ENCODE peak calls at places on chromosomes 5 and 9, in six cellular contexts. C, X, W, Q, S and T are unnamed samples.

GRCh38 chr5:177367981-177368960 is 10.5 kb downstream of the RGS14 start:
- DNase-seq in C (no peak), X (no peak), W (peak), Q (no peak), S (no peak), T (no peak)

GRCh38 chr5:146091881-146092280 is 13.5 kb downstream of the PLAC8L1 start:
- DNase-seq in C (no peak), X (no peak), W (no peak), Q (no peak), S (no peak), T (no peak)

GRCh38 chr9:129287595-129288305 is 109.7 kb upstream of the IER5L start:
- DNase-seq in C (no peak), X (peak), W (peak), Q (no peak), S (peak), T (no peak)

GRCh38 chr9:113393281-113393680 is 7.8 kb downstream of the ALAD start:
- DNase-seq in C (no peak), X (no peak), W (no peak), Q (no peak), S (no peak), T (no peak)

GRCh38 chr5:172837640-172838039 is 3.6 kb downstream of the ERGIC1 start:
- DNase-seq in C (no peak), X (no peak), W (no peak), Q (peak), S (no peak), T (no peak)

GRCh38 chr5:132497488-132497997 is 7.0 kb upstream of the IRF1 start:
- DNase-seq in C (peak), X (peak), W (peak), Q (peak), S (peak), T (no peak)

GRCh38 chr9:133991964-133992779 is at the start of gene VAV2:
- DNase-seq in C (peak), X (no peak), W (peak), Q (peak), S (no peak), T (peak)

GRCh38 chr5:44199408-44199807 is 189.8 kb downstream of the FGF10 start:
- DNase-seq in C (no peak), X (no peak), W (no peak), Q (no peak), S (no peak), T (no peak)

GRCh38 chr5:89265511-89266169 is 382.7 kb upstream of the MEF2C start:
- DNase-seq in C (no peak), X (no peak), W (no peak), Q (no peak), S (no peak), T (no peak)

GRCh38 chr5:89270901-89271300 is 387.9 kb upstream of the MEF2C start:
- DNase-seq in C (no peak), X (no peak), W (no peak), Q (no peak), S (no peak), T (no peak)

GRCh38 chr5:89269721-89270120 is 386.7 kb upstream of the MEF2C start:
- DNase-seq in C (no peak), X (no peak), W (no peak), Q (no peak), S (no peak), T (no peak)

GRCh38 chr5:89268460-89268859 is 385.5 kb upstream of the MEF2C start:
- DNase-seq in C (no peak), X (no peak), W (no peak), Q (peak), S (no peak), T (no peak)

GRCh38 chr5:89267764-89268163 is 384.8 kb upstream of the MEF2C start:
- DNase-seq in C (no peak), X (no peak), W (no peak), Q (no peak), S (no peak), T (no peak)
- H3K4me3 ChIP-seq in C (no peak), X (no peak), W (no peak), Q (no peak), S (no peak), T (no peak)

DNA sequence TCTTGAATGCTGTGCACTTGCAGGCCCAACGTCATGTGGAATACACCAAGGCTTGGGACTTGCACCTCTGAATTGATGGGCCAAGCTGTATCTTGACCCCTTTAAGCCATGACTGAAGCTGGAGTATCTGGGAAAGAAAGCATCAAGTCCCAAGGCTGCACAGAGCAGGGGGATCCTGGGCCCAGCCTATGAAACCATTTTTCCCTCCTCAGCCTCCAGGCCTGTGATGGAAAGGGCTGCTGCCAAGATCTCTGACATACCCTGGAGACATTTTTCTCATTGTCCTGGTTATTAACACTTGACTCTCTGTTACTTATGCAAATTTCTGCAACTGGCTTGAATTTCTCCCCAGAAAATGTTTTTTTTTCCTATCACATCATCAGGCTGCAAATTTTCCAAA is 174.0 kb upstream of the SNX2 start:
- DNase-seq in C (no peak), X (no peak), W (no peak), Q (no peak), S (no peak), T (no peak)
- H3K4me3 ChIP-seq in C (no peak), X (no peak), W (no peak), Q (no peak), S (no peak), T (no peak)

GRCh38 chr9:135277219-135278201 is 190.0 kb downstream of the OLFM1 start:
- DNase-seq in C (no peak), X (no peak), W (no peak), Q (no peak), S (no peak), T (no peak)

GRCh38 chr9:135278586-135278985 is 191.1 kb downstream of the OLFM1 start:
- DNase-seq in C (no peak), X (no peak), W (no peak), Q (no peak), S (no peak), T (no peak)

GRCh38 chr9:135273077-135273476 is 185.6 kb downstream of the OLFM1 start:
- DNase-seq in C (no peak), X (no peak), W (no peak), Q (no peak), S (no peak), T (no peak)

GRCh38 chr9:135275163-135275925 is 187.9 kb downstream of the OLFM1 start:
- DNase-seq in C (no peak), X (no peak), W (no peak), Q (no peak), S (no peak), T (no peak)

GRCh38 chr9:135275926-135276289 is 188.4 kb downstream of the OLFM1 start:
- DNase-seq in C (no peak), X (no peak), W (no peak), Q (no peak), S (no peak), T (no peak)
- H3K4me3 ChIP-seq in C (no peak), X (no peak), W (no peak), Q (no peak), S (no peak), T (no peak)

GRCh38 chr5:138339464-138339863 is 1.4 kb downstream of the FAM53C start:
- DNase-seq in C (no peak), X (no peak), W (no peak), Q (no peak), S (no peak), T (no peak)

GRCh38 chr5:138338411-138339085 is 482 bp downstream of the FAM53C start:
- DNase-seq in C (no peak), X (no peak), W (peak), Q (no peak), S (no peak), T (no peak)

GRCh38 chr5:138339086-138339456 is 1.0 kb downstream of the FAM53C start:
- DNase-seq in C (no peak), X (no peak), W (peak), Q (no peak), S (no peak), T (no peak)

GRCh38 chr5:138337685-138338410 is at the start of gene FAM53C:
- DNase-seq in C (peak), X (peak), W (peak), Q (peak), S (peak), T (peak)

DNA sequence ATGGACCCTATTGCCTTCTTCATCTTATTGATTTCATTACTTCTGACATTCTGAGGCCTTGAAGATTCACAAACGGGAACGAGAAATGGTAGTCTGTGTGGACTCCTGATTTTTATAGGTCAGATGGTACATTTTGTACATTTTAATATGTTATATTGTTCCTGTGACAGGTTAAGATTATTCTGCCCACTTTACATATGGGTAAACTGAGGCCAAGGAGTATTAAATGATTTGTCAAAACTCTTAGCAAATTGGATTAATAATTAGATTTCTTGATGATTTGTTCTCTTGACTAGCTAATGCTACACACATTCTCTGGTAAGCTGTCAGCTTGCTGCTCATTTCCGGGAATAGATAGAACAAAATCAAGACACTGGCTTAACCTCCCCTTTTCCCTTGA is 1.9 kb downstream of the FAM53C start:
- DNase-seq in C (no peak), X (no peak), W (no peak), Q (no peak), S (no peak), T (no peak)
- H3K4me3 ChIP-seq in C (no peak), X (no peak), W (peak), Q (no peak), S (no peak), T (no peak)

DNA sequence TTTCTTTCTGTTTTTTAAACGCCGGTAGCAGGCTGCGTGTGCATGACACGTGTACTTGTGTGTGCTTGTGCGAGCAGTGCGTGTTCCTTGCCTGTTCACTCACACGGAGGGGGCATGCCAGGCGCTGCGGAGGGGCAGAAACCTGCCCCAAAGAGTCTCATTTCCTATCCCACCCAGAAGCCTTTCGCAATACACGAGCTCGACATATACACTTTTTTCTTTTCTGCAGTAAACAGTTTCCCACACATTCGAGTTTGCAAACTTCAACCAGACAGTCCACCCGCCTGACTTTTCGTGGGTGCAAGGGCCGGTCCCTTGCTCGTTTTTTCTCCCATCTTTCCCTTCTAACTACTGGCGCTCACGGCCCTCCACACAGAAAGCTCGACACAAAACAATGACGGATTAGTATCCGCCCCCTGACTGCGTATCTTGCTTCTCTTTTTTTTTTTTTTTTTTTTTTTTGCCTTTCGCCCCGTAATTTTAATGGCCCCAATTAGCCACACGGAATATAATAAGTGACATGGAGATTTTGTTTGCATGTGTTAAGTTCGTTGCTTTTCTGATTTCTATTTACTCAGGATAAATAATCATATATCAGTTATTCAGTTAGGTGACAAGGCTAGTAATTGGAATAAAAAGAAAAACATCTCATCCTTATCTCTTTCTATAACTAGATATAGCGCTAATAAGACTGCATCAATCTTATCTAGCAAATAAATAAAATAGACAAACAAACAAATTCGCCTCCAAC is 5.3 kb upstream of the OTP start:
- DNase-seq in C (no peak), X (no peak), W (no peak), Q (no peak), S (no peak), T (no peak)
- H3K4me3 ChIP-seq in C (no peak), X (no peak), W (peak), Q (no peak), S (no peak), T (no peak)

GRCh38 chr5:56838409-56839039 is 23.2 kb downstream of the MAP3K1 start:
- DNase-seq in C (no peak), X (no peak), W (no peak), Q (no peak), S (no peak), T (no peak)
- H3K4me3 ChIP-seq in C (no peak), X (no peak), W (no peak), Q (no peak), S (no peak), T (no peak)

GRCh38 chr9:128027166-128027539 is 40.0 kb downstream of the NAIF1 start:
- DNase-seq in C (no peak), X (no peak), W (no peak), Q (peak), S (no peak), T (peak)
- H3K4me3 ChIP-seq in C (no peak), X (no peak), W (no peak), Q (no peak), S (no peak), T (no peak)

GRCh38 chr5:139856694-139857093 is 61.1 kb downstream of the PSD2 start:
- DNase-seq in C (no peak), X (no peak), W (no peak), Q (no peak), S (no peak), T (no peak)
- H3K4me3 ChIP-seq in C (no peak), X (no peak), W (no peak), Q (no peak), S (no peak), T (no peak)

GRCh38 chr5:125200842-125201373 is 454.5 kb upstream of the ZNF608 start:
- DNase-seq in C (no peak), X (no peak), W (no peak), Q (no peak), S (no peak), T (no peak)
- H3K4me3 ChIP-seq in C (peak), X (peak), W (peak), Q (no peak), S (peak), T (no peak)

DNA sequence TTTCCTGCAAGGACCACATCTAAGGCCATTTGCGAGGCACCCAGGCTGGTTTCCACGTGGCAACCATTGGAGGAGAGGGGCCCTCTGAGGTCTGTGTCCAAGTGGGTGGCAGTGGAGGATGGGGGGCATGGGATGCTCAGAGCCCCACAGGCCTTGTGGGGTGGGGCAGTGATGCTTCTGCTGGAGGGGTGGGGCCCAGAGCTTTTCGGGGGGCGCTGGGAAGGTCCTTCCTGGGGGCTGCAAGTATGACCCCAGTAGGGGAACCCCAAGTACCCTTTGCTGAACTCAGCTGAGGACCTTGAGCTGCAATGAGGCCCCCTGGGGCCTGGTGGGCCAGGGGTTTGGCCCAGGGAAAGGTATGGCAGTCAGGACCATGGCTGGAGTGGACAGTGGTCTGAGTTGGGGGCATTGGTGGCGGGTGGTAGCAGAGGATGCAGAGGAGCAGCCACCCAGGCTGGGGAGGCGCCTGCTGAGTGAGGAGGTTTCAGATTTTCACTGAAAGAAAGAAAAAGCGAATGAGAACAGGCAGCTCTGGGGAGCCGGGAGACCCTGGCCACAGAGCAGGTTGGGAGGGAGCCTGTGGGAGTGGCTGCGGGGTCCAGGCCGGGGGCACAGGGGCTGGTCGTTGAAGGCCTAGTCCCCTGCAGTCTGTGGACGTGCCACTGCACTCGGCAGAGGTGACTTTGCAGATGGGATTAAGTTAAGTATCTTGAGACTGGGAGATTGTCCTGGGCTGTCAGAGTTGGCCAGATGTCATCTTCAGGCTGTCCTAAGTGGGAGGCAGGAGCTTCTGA is 19.2 kb downstream of the WNK2 start:
- DNase-seq in C (no peak), X (no peak), W (no peak), Q (no peak), S (no peak), T (no peak)
- H3K4me3 ChIP-seq in C (no peak), X (no peak), W (no peak), Q (no peak), S (no peak), T (no peak)